ENCODE peak calls at places on chromosome 2, in six cellular contexts. Z, S, O, J, I and T are unnamed samples.

GRCh38 chr2:234496442-234496834 is 443 bp downstream of the ARL4C start:
- DNase-seq in J (peak; percentile 56), O (peak; percentile 18), S (peak; percentile 27), Z (peak; percentile 31), I (no peak), T (no peak)

GRCh38 chr2:100242891-100243670 is 79.2 kb downstream of the LONRF2 start:
- DNase-seq in O (peak; percentile 35), Z (peak; percentile 56), S (peak; percentile 59), J (peak; percentile 75), I (peak; percentile 59), T (peak; percentile 46)

GRCh38 chr2:168456526-168457176 is 579 bp downstream of the CERS6 start:
- DNase-seq in Z (peak; percentile 62), I (peak; percentile 55), S (peak; percentile 43), O (peak; percentile 22), J (peak; percentile 68), T (no peak)

GRCh38 chr2:56680971-56681631 is 497.3 kb downstream of the CCDC85A start:
- DNase-seq in S (no peak), O (no peak), Z (no peak), J (peak; percentile 8), I (no peak), T (peak; percentile 63)

GRCh38 chr2:126856403-126856802 is 42.3 kb upstream of the TEX51 start:
- DNase-seq in O (no peak), J (no peak), Z (no peak), I (no peak), S (no peak), T (no peak)

GRCh38 chr2:28595323-28595722 is 99.5 kb downstream of the PLB1 start:
- DNase-seq in O (no peak), Z (no peak), I (no peak), J (no peak), S (no peak), T (no peak)

GRCh38 chr2:69184224-69184623 is 171.2 kb downstream of the ANTXR1 start:
- DNase-seq in J (peak; percentile 68), I (no peak), Z (no peak), O (no peak), S (no peak), T (no peak)

GRCh38 chr2:20225294-20226151 is 593 bp upstream of the SDC1 start:
- DNase-seq in Z (peak; percentile 88), S (peak; percentile 41), I (peak; percentile 67), O (peak; percentile 62), J (peak; percentile 78), T (peak; percentile 21)

GRCh38 chr2:36404312-36404711 is 48.7 kb downstream of the CRIM1 start:
- DNase-seq in Z (no peak), S (no peak), O (no peak), I (no peak), J (no peak), T (peak; percentile 69)

GRCh38 chr2:38465789-38466127 is 88.7 kb upstream of the ATL2 start:
- DNase-seq in O (no peak), Z (peak; percentile 41), S (no peak), J (peak; percentile 52), I (no peak), T (peak; percentile 3)

GRCh38 chr2:98696167-98696566 is 34.8 kb downstream of the MGAT4A start:
- DNase-seq in J (no peak), Z (no peak), S (no peak), O (no peak), I (no peak), T (no peak)

GRCh38 chr2:16210841-16211240 is 270.5 kb downstream of the MYCN start:
- DNase-seq in I (no peak), Z (no peak), O (no peak), S (no peak), J (no peak), T (no peak)

GRCh38 chr2:225041871-225042799 is at the start of gene DOCK10:
- DNase-seq in I (peak; percentile 69), S (peak; percentile 23), J (peak; percentile 81), Z (peak; percentile 56), O (no peak), T (peak; percentile 13)

GRCh38 chr2:42147641-42148274 is 21.4 kb upstream of the EML4 start:
- DNase-seq in Z (no peak), I (no peak), O (peak; percentile 26), J (peak; percentile 59), S (no peak), T (peak; percentile 37)
- TF ChIP-seq CTCF in Z (no peak), I (no peak), O (no peak), J (no peak), S (no peak), T (no peak)

GRCh38 chr2:113200236-113200635 is 26.5 kb downstream of the PSD4 start:
- DNase-seq in O (no peak), Z (no peak), J (no peak), S (no peak), I (no peak), T (no peak)
- TF ChIP-seq CTCF in O (no peak), Z (no peak), J (no peak), S (no peak), I (no peak), T (peak; percentile 25)

GRCh38 chr2:182611009-182611408 is 105.0 kb upstream of the DNAJC10 start:
- DNase-seq in S (no peak), I (no peak), O (no peak), J (no peak), Z (no peak), T (no peak)
- TF ChIP-seq CTCF in S (no peak), I (no peak), O (no peak), J (no peak), Z (no peak), T (no peak)

GRCh38 chr2:230422149-230422548 is 6.1 kb downstream of the SP100 start:
- DNase-seq in O (no peak), J (no peak), Z (no peak), I (no peak), S (no peak), T (no peak)
- TF ChIP-seq CTCF in O (no peak), J (no peak), Z (no peak), I (no peak), S (no peak), T (peak; percentile 50)

GRCh38 chr2:74836675-74837401 is 2.9 kb downstream of the HK2 start:
- DNase-seq in I (no peak), O (no peak), Z (no peak), J (no peak), S (no peak), T (no peak)
- TF ChIP-seq CTCF in I (no peak), O (no peak), Z (no peak), J (no peak), S (no peak), T (peak; percentile 62)

DNA sequence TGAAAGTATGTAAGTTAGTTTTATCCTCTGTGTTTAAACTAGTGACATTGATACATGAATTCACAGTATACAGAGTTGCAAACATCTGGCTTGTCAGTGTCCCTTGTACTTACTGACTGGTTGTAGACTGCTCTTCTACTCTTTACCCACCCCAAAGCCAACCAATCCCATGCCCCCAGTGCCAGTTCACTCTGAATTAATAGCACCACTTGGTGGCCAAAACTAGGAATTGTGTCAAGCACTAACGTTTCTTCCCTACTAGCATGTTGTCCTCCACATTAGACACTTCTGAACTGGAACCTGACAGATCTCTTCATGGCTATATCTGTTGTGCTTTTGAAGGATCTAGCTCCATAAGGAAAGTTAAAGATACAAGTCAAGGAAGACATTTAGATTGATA is 27.2 kb upstream of the OTX1 start:
- DNase-seq in J (peak; percentile 33), S (no peak), I (no peak), O (no peak), Z (no peak), T (peak; percentile 49)
- TF ChIP-seq CTCF in J (no peak), S (no peak), I (no peak), O (no peak), Z (no peak), T (peak; percentile 73)

DNA sequence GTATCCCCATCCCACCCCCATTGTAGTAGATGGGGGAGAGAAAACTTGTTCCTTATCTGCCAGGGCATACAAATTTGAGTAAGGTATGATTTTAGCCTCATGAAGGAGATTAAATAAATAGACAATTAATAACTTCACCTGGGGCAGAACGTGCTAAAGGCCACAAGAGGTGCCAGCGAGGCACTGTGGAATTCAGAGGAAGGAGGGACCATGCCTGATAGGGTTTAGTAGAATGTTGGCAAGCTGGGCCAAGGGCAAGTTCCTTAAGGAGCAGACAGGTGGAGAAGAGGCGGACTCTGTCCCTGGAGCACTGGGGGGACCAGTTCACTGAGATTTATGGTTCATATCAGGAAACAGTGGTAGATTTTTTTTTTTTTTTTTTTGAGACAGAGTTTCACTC is 22.5 kb downstream of the STAMBP start:
- DNase-seq in I (no peak), Z (peak; percentile 45), J (peak; percentile 37), S (no peak), O (no peak), T (no peak)
- TF ChIP-seq CTCF in I (no peak), Z (no peak), J (no peak), S (no peak), O (no peak), T (peak; percentile 35)

GRCh38 chr2:9473308-9473984 is 905 bp upstream of the IAH1 start:
- DNase-seq in S (no peak), I (no peak), O (peak; percentile 35), Z (peak; percentile 59), J (no peak), T (no peak)
- TF ChIP-seq CTCF in S (no peak), I (no peak), O (peak; percentile 13), Z (no peak), J (no peak), T (peak; percentile 29)